ENCODE peak calls at places on chromosome 9, in seven cellular contexts. S, A, P, D, J, T and G are unnamed samples.
A peak's percentile ranks its signal among the peaks of the same experiment; 100 is the strongest.

GRCh38 chr9:14314424-14314928 is 535 bp upstream of the NFIB start:
- DNase-seq in S (peak; percentile 78), A (peak; percentile 89), P (peak; percentile 84), D (peak; percentile 82), J (peak; percentile 33), T (peak; percentile 54), G (peak; percentile 100)

GRCh38 chr9:100489836-100490235 is 16.9 kb downstream of the TMEFF1 start:
- DNase-seq in S (no peak), A (no peak), P (no peak), D (no peak), J (no peak), T (no peak), G (no peak)

GRCh38 chr9:83198336-83198735 is 135.4 kb upstream of the RASEF start:
- DNase-seq in S (no peak), A (no peak), P (no peak), D (no peak), J (no peak), T (no peak), G (no peak)

GRCh38 chr9:6838158-6838557 is 80.4 kb downstream of the KDM4C start:
- DNase-seq in S (no peak), A (no peak), P (no peak), D (no peak), J (no peak), T (no peak), G (no peak)

GRCh38 chr9:111975709-111976108 is 79.1 kb downstream of the UGCG start:
- DNase-seq in S (peak; percentile 82), A (no peak), P (no peak), D (peak; percentile 21), J (peak; percentile 80), T (no peak), G (no peak)

GRCh38 chr9:75909776-75910175 is 19.3 kb downstream of the PCSK5 start:
- DNase-seq in S (no peak), A (no peak), P (no peak), D (no peak), J (no peak), T (no peak), G (no peak)

GRCh38 chr9:114229236-114229635 is 73.9 kb downstream of the COL27A1 start:
- DNase-seq in S (no peak), A (no peak), P (no peak), D (no peak), J (no peak), T (no peak), G (no peak)

GRCh38 chr9:2418619-2419018 is 203.0 kb upstream of the VLDLR start:
- DNase-seq in S (no peak), A (peak; percentile 68), P (no peak), D (no peak), J (no peak), T (peak; percentile 7), G (no peak)

GRCh38 chr9:102518324-102518723 is 476.8 kb upstream of the CYLC2 start:
- DNase-seq in S (peak; percentile 61), A (no peak), P (no peak), D (no peak), J (no peak), T (no peak), G (no peak)

GRCh38 chr9:133045132-133045531 is 14.3 kb downstream of the GTF3C5 start:
- DNase-seq in S (no peak), A (no peak), P (no peak), D (no peak), J (no peak), T (no peak), G (no peak)

GRCh38 chr9:123007269-123007668 is 26.2 kb upstream of the GPR21 start:
- DNase-seq in S (no peak), A (no peak), P (no peak), D (no peak), J (no peak), T (no peak), G (no peak)

GRCh38 chr9:121023064-121023463 is 27.0 kb downstream of the C5 start:
- DNase-seq in S (no peak), A (no peak), P (no peak), D (no peak), J (peak; percentile 22), T (no peak), G (peak; percentile 4)

GRCh38 chr9:34592895-34593601 is 3.5 kb upstream of the CNTFR start:
- DNase-seq in S (peak; percentile 44), A (no peak), P (peak; percentile 91), D (peak; percentile 12), J (no peak), T (no peak), G (no peak)

GRCh38 chr9:90641868-90642558 is 611 bp downstream of the DIRAS2 start:
- DNase-seq in S (no peak), A (no peak), P (no peak), D (no peak), J (no peak), T (no peak), G (no peak)

GRCh38 chr9:30574355-30575151 is 1809.9 kb upstream of the ACO1 start:
- DNase-seq in S (no peak), A (no peak), P (no peak), D (no peak), J (no peak), T (no peak), G (no peak)

GRCh38 chr9:81564632-81565031 is 124.7 kb downstream of the TLE1 start:
- DNase-seq in S (no peak), A (no peak), P (no peak), D (no peak), J (no peak), T (no peak), G (peak; percentile 7)

GRCh38 chr9:5493597-5494511 is 16.5 kb upstream of the PDCD1LG2 start:
- DNase-seq in S (no peak), A (no peak), P (no peak), D (peak; percentile 83), J (no peak), T (no peak), G (peak; percentile 52)

GRCh38 chr9:114302727-114303126 is 20.2 kb upstream of the ORM1 start:
- DNase-seq in S (peak; percentile 7), A (no peak), P (no peak), D (no peak), J (no peak), T (no peak), G (no peak)

GRCh38 chr9:98192503-98193335 is at the start of gene CORO2A:
- DNase-seq in S (peak; percentile 88), A (peak; percentile 73), P (no peak), D (peak; percentile 67), J (peak; percentile 95), T (peak; percentile 93), G (peak; percentile 75)

GRCh38 chr9:132769895-132770774 is 99.9 kb downstream of the GTF3C4 start:
- DNase-seq in S (peak; percentile 78), A (no peak), P (peak; percentile 78), D (peak; percentile 18), J (no peak), T (peak; percentile 56), G (peak; percentile 68)

GRCh38 chr9:119368681-119369581 is at the start of gene BRINP1:
- DNase-seq in S (no peak), A (no peak), P (no peak), D (no peak), J (peak; percentile 94), T (no peak), G (peak; percentile 64)

DNA sequence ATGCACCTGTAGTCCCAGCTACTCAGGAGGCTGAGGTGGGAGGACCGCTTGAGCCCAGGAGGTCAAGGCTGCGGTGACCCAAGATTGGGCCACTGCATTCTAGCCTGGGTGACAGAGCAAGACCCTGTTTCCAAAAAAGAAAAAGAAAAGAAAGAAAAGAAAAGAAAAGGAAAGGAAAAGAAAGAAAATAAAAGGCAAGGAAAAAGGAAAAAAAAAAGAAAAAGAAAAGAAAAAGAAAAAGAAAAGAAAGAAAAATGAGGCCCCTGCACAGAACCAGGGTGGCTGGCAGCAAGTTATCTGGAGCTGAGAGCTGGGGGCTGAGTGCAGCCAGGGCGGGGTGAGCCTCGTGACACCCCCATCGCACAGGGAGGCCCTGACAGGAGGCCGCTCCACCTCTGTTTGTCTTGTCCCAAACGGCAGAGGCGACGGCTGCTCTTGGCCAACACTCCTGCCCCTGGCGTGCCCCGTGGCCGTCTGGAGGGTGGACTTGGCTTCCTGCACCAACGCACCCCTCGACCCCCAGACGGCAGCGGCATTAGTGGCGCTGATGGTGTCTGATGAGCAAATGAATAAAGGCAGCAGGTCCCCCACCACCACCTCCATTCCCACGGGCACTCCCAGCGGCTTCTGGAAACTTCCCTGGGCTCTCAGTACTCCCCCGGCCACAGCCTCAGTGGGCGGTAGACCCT is 16.7 kb downstream of the EXD3 start:
- DNase-seq in S (no peak), A (no peak), P (no peak), D (no peak), J (no peak), T (no peak), G (no peak)
- H3K4me3 ChIP-seq in S (peak overlapping the region; percentile 47), A (no peak overlapping the region), P (peak overlapping the region; percentile 8), D (peak overlapping the region; percentile 50), J (peak overlapping the region; percentile 43), T (no peak overlapping the region), G (no peak overlapping the region)

DNA sequence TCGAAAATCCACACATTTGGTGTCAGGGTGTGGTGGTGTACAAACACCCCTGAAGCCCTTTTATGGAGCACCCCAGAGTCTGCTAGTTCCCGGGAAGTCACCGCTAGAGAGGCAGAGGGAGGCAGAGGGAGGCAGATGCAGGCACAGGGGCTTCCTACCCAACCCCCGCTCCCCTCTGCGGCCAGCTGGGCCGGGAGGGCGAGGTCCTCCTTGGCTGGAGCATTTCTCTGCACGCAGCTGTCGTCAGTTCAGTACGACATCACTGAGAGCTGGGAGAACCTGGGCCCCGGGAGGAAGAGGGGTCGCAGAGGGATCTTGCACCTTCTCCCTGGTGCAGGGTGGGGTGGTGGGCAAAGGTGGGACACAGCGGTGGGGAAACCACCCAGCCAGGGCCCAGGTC is 15.8 kb upstream of the UBAC1 start:
- DNase-seq in S (no peak), A (no peak), P (no peak), D (no peak), J (peak; percentile 69), T (no peak), G (no peak)
- H3K27me3 ChIP-seq in S (peaks cover 73% of the 10 kb centered on the region), A (peaks cover 24% of the 10 kb centered on the region), P (no peaks in the 10 kb centered on the region), D (no peaks in the 10 kb centered on the region), J (no peaks in the 10 kb centered on the region), T (no peaks in the 10 kb centered on the region), G (no peaks in the 10 kb centered on the region)

GRCh38 chr9:126722252-126722921 is 82.5 kb upstream of the ZBTB43 start:
- DNase-seq in S (peak; percentile 80), A (peak; percentile 75), P (no peak), D (peak; percentile 70), J (peak; percentile 97), T (peak; percentile 85), G (peak; percentile 86)
- H3K4me3 ChIP-seq in S (peak overlapping the region; percentile 82), A (peak overlapping the region; percentile 56), P (peak overlapping the region; percentile 49), D (peak overlapping the region; percentile 73), J (peak overlapping the region; percentile 85), T (peak overlapping the region; percentile 89), G (peak overlapping the region; percentile 75)

DNA sequence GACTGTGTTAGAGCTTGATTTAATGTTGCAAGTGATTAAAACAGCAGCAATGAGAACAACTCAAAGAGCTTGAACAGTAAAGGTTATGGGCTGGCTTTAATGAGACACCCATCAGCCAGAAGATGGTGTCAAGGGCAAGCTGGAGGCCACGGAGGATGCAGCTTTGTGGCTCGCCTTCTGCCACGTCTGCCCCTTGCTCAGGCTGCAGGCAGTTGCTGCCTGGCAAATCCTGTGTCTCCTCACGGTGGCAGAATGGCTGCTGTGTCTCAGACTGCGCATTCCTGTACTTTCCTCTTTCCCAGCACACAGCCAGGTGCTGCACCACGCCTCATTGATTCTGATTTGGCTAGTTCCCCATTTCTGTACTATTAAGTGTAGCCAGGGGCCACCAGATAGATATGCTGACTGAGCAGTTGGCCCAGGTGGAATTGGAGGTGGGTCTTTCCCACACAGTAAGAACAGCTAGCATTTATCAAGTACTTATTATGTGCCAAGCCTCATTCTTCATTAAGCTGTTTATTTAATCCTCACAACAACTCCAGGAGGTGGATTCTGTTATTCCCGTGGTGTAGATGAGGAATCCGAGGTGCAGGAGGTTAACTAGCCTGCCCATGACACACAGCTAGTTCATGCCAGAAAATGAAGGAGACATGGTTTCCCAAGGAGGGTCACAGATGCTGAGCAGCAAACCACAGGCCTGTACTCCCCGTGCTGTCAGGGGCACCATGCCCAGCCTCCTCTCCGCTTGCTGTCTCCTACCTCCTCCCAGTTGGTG is 3.5 kb downstream of the NXNL2 start:
- DNase-seq in S (no peak), A (no peak), P (no peak), D (no peak), J (no peak), T (no peak), G (no peak)
- H3K27me3 ChIP-seq in S (peaks cover 43% of the 10 kb centered on the region), A (no peaks in the 10 kb centered on the region), P (peaks cover 10% of the 10 kb centered on the region), D (no peaks in the 10 kb centered on the region), J (no peaks in the 10 kb centered on the region), T (no peaks in the 10 kb centered on the region), G (no peaks in the 10 kb centered on the region)